ENCODE peak calls at places on chromosomes 7 and 10, in ten cellular contexts. D, I, O, R, Z, S, K, Q, G and N are unnamed samples.

GRCh38 chr7:128910569-128910945 is at the start of gene KCP:
- DNase-seq in Z (no peak), Q (no peak), R (no peak), O (peak; percentile 35), G (no peak), S (no peak), I (no peak), D (peak; percentile 68), K (no peak), N (no peak)

GRCh38 chr10:98536551-98536950 is 89.8 kb upstream of the HPS1 start:
- DNase-seq in Z (peak; percentile 36), R (no peak), Q (peak; percentile 11), K (no peak), I (no peak), S (no peak), G (no peak), D (no peak), O (no peak), N (no peak)

GRCh38 chr7:136869991-136870798 is 1.7 kb downstream of the CHRM2 start:
- DNase-seq in Q (no peak), O (no peak), Z (peak; percentile 19), I (no peak), R (peak; percentile 4), K (no peak), G (no peak), S (no peak), D (no peak), N (no peak)

GRCh38 chr7:157140118-157140905 is 1.6 kb downstream of the UBE3C start:
- DNase-seq in G (no peak), O (no peak), Z (no peak), D (no peak), R (no peak), K (no peak), I (no peak), Q (no peak), S (no peak), N (no peak)

GRCh38 chr7:28808786-28809533 is 149.2 kb downstream of the TRIL start:
- DNase-seq in O (peak; percentile 22), Z (no peak), S (peak; percentile 63), Q (no peak), G (no peak), R (no peak), D (no peak), I (peak; percentile 47), K (no peak), N (no peak)

GRCh38 chr10:85491652-85492051 is 874.9 kb downstream of the GRID1 start:
- DNase-seq in Z (no peak), S (no peak), Q (no peak), O (no peak), K (no peak), I (no peak), D (no peak), G (no peak), R (no peak), N (no peak)

GRCh38 chr10:94902570-94902969 is 35.9 kb upstream of the CYP2C9 start:
- DNase-seq in D (no peak), O (no peak), Z (no peak), S (no peak), G (no peak), I (no peak), K (no peak), Q (no peak), R (no peak), N (no peak)

GRCh38 chr7:74627699-74628411 is 29.7 kb upstream of the GTF2I start:
- DNase-seq in S (no peak), O (no peak), R (no peak), D (no peak), G (peak; percentile 98), I (peak; percentile 55), Q (no peak), Z (peak; percentile 62), K (no peak), N (no peak)

GRCh38 chr10:12319085-12319484 is 30.3 kb upstream of the CAMK1D start:
- DNase-seq in S (no peak), Z (no peak), Q (no peak), I (no peak), R (no peak), G (no peak), K (no peak), D (no peak), O (no peak), N (no peak)

GRCh38 chr7:80135306-80136104 is 874 bp downstream of the GNAI1 start:
- DNase-seq in G (peak; percentile 79), I (peak; percentile 57), Q (peak; percentile 40), K (peak; percentile 32), S (no peak), O (no peak), R (no peak), Z (peak; percentile 51), D (no peak), N (no peak)

GRCh38 chr10:87093461-87094372 is 926 bp downstream of the GLUD1 start:
- DNase-seq in Z (peak; percentile 54), G (peak; percentile 7), R (peak; percentile 51), D (peak; percentile 60), O (peak; percentile 64), I (peak; percentile 56), K (peak; percentile 66), S (peak; percentile 33), Q (peak; percentile 26), N (peak; percentile 63)

GRCh38 chr10:126240483-126240882 is 147.8 kb downstream of the ADAM12 start:
- DNase-seq in Q (no peak), G (peak; percentile 28), D (no peak), I (peak; percentile 88), S (no peak), O (no peak), K (no peak), Z (no peak), R (no peak), N (no peak)

GRCh38 chr7:128136215-128136597 is 104.9 kb upstream of the LEP start:
- DNase-seq in G (no peak), S (no peak), I (no peak), K (no peak), Q (no peak), D (no peak), R (peak; percentile 36), Z (no peak), O (no peak), N (no peak)

GRCh38 chr7:28785002-28785995 is 172.8 kb downstream of the TRIL start:
- DNase-seq in O (no peak), K (no peak), R (no peak), Q (no peak), G (no peak), Z (no peak), S (no peak), I (no peak), D (no peak), N (no peak)

GRCh38 chr7:132893560-132893959 is 188.3 kb downstream of the CHCHD3 start:
- DNase-seq in Q (no peak), S (no peak), R (no peak), I (no peak), Z (no peak), D (no peak), G (no peak), O (no peak), K (no peak), N (no peak)

GRCh38 chr7:133947458-133948044 is 179.6 kb upstream of the LRGUK start:
- DNase-seq in G (no peak), S (no peak), K (no peak), I (no peak), R (no peak), Q (no peak), O (no peak), Z (no peak), D (no peak), N (no peak)